ENCODE peak calls at places on chromosomes 11 and 22, in six cellular contexts. B, Q, T, I, V and C are unnamed samples.

GRCh38 chr11:115699326-115699725 is 195.1 kb upstream of the CADM1 start:
- DNase-seq in B (no peak), Q (no peak), T (no peak), I (no peak), V (no peak), C (no peak)

GRCh38 chr22:19719055-19719482 is 4.3 kb upstream of the GP1BB start:
- DNase-seq in B (no peak), Q (peak), T (no peak), I (no peak), V (no peak), C (no peak)

GRCh38 chr11:12762696-12763324 is 88.6 kb downstream of the TEAD1 start:
- DNase-seq in B (no peak), Q (no peak), T (no peak), I (no peak), V (no peak), C (no peak)

GRCh38 chr11:48093323-48093722 is 113.0 kb downstream of the PTPRJ start:
- DNase-seq in B (no peak), Q (no peak), T (no peak), I (no peak), V (no peak), C (no peak)

GRCh38 chr11:113591122-113591521 is 115.0 kb downstream of the TMPRSS5 start:
- DNase-seq in B (no peak), Q (no peak), T (no peak), I (no peak), V (no peak), C (no peak)

GRCh38 chr22:18068381-18068988 is 9.3 kb upstream of the PEX26 start:
- DNase-seq in B (no peak), Q (peak), T (no peak), I (no peak), V (no peak), C (no peak)

GRCh38 chr11:73538381-73538872 is 59.5 kb downstream of the FAM168A start:
- DNase-seq in B (no peak), Q (no peak), T (peak), I (no peak), V (no peak), C (no peak)

GRCh38 chr22:45094826-45095225 is 68.9 kb upstream of the NUP50 start:
- DNase-seq in B (no peak), Q (no peak), T (no peak), I (no peak), V (no peak), C (no peak)

GRCh38 chr11:78256962-78257361 is 68.2 kb downstream of the USP35 start:
- DNase-seq in B (peak), Q (peak), T (no peak), I (peak), V (no peak), C (peak)

GRCh38 chr11:64796047-64796756 is 6.8 kb downstream of the MAP4K2 start:
- DNase-seq in B (no peak), Q (no peak), T (no peak), I (peak), V (no peak), C (no peak)

GRCh38 chr22:37079158-37079557 is 27.6 kb downstream of the KCTD17 start:
- DNase-seq in B (no peak), Q (no peak), T (no peak), I (no peak), V (no peak), C (no peak)

GRCh38 chr22:43144949-43145348 is 1.8 kb upstream of the MCAT start:
- DNase-seq in B (no peak), Q (no peak), T (no peak), I (no peak), V (no peak), C (no peak)

GRCh38 chr22:16658068-16658467 is 65.5 kb upstream of the CCT8L2 start:
- DNase-seq in B (no peak), Q (no peak), T (no peak), I (no peak), V (no peak), C (no peak)

GRCh38 chr22:42760806-42761565 is 40.3 kb upstream of the A4GALT start:
- DNase-seq in B (no peak), Q (no peak), T (peak), I (no peak), V (no peak), C (no peak)

GRCh38 chr11:131737357-131737756 is 366.9 kb downstream of the NTM start:
- DNase-seq in B (no peak), Q (no peak), T (no peak), I (no peak), V (no peak), C (no peak)

GRCh38 chr11:84249344-84250135 is 963.4 kb upstream of the CCDC90B start:
- DNase-seq in B (no peak), Q (no peak), T (peak), I (no peak), V (no peak), C (no peak)
- TF ChIP-seq CTCF in B (no peak), Q (no peak), T (no peak), I (no peak), V (no peak), C (no peak)

GRCh38 chr11:118522571-118523072 is 4.7 kb upstream of the TTC36 start:
- DNase-seq in B (no peak), Q (no peak), T (no peak), I (no peak), V (peak), C (no peak)
- TF ChIP-seq CTCF in B (no peak), Q (peak), T (no peak), I (peak), V (peak), C (peak)

DNA sequence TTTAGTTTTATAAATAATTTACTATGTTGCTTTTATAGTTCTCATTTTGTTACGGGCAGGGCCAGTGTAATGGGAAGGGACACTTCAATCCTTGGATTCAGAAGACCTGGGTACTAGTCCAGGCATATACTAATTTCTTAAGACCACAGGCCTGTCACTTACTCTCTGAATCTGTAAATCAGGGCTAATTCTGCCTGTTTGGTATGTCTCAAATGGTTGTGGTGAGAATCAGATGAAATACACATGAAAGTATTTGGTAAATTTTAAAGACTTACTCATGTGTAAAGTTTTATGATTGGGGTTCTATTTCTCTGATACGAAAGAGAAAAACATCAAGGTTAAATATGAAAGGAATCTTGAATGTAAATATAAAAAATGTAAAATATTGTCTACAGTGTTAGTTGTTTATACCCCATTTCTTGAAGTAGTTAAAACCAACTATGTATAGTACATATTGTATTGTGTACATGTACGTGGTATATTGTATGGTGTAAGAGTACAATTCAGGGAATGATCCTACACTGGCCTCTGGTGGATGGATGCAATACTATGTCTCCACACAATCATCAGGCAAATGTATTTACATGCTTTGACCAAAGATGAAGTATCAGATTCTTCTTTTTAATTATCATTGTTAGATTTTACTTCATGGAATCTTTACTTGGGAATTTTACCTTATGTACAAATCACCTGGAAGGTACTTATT is 24.5 kb upstream of the RAG2 start:
- DNase-seq in B (no peak), Q (no peak), T (peak), I (no peak), V (no peak), C (no peak)
- TF ChIP-seq CTCF in B (no peak), Q (peak), T (peak), I (peak), V (peak), C (peak)

DNA sequence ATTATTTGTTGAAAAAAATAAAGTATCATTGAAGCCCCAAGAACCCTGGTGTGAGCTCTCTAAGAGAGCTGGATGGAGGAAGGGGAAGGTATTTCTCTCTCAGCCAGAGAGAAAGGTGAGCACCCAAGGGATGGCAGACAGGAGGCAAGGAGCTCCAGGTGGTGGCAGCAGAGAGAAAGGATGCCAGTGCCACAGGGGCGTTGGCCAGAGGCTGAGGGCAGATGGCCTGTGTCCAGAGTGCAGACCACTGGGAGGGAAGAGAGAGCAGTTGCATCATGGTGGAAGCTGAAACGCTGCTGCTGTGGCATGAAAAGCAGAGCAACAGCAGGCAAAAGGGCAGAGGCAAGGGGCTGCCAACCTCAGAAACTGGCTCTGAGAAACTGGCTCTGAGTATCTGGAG is 8.5 kb downstream of the SPON1 start:
- DNase-seq in B (no peak), Q (no peak), T (peak), I (no peak), V (no peak), C (no peak)
- TF ChIP-seq CTCF in B (no peak), Q (peak), T (peak), I (no peak), V (peak), C (peak)

GRCh38 chr22:39314251-39314971 is 5.0 kb downstream of the RPL3 start:
- DNase-seq in B (no peak), Q (no peak), T (peak), I (no peak), V (no peak), C (no peak)
- TF ChIP-seq CTCF in B (no peak), Q (peak), T (no peak), I (peak), V (no peak), C (peak)

DNA sequence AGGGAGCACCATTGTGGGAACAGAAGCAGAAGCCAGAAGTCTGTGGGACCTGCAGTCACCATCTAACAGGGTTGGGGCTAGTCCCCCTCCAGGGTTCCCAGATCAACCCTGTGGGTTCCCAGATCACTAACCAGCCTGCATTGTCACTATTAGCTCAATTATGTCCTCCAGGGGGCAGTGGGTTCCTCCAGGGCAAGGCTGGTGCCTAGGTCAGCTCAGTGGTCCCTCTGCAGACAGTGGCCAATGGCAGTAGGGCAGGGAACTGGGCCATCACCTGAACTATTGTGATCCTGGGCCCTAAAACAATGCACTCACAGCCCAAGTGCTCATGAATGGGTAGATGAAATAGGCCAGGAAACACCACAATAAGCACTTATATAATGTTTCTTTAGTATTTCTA is 18.8 kb upstream of the PRSS23 start:
- DNase-seq in B (no peak), Q (no peak), T (no peak), I (no peak), V (no peak), C (no peak)
- TF ChIP-seq CTCF in B (no peak), Q (no peak), T (no peak), I (no peak), V (no peak), C (no peak)

GRCh38 chr11:45023065-45023365 is 72.3 kb upstream of the TP53I11 start:
- DNase-seq in B (no peak), Q (no peak), T (no peak), I (no peak), V (no peak), C (no peak)

GRCh38 chr11:45024357-45024756 is 73.7 kb upstream of the TP53I11 start:
- DNase-seq in B (no peak), Q (no peak), T (no peak), I (no peak), V (no peak), C (no peak)

GRCh38 chr11:45022294-45023064 is 71.8 kb upstream of the TP53I11 start:
- DNase-seq in B (no peak), Q (no peak), T (no peak), I (no peak), V (no peak), C (no peak)

GRCh38 chr11:45021001-45021400 is 70.3 kb upstream of the TP53I11 start:
- DNase-seq in B (no peak), Q (peak), T (no peak), I (no peak), V (no peak), C (no peak)

DNA sequence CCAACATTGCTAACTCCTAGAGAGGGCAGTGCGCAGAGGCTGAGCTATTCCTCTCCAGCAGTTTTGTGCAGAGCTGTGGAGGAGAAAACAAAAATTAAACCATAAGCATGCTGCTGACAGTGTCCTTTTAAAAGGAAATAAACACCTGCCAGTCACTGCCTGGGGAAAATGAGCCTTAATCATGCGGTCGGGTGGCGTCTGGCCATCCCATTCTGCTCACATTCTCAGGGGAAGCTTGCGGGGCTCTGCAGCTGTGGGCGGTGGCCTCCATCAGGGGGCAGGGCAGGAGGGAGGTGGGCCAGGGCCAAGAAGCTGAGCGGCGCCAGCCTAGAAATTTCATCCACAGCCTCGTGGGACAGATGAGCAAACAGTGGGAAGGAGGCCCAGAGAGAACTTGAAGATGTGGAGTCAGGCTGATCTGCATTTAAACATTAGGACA is 71.0 kb upstream of the TP53I11 start:
- DNase-seq in B (peak), Q (peak), T (no peak), I (peak), V (peak), C (peak)
- TF ChIP-seq CTCF in B (no peak), Q (peak), T (no peak), I (peak), V (no peak), C (no peak)

GRCh38 chr11:68948496-68948895 is 32.3 kb downstream of the MRGPRD start:
- DNase-seq in B (no peak), Q (no peak), T (no peak), I (no peak), V (no peak), C (no peak)

GRCh38 chr11:68950776-68951175 is 30.0 kb downstream of the MRGPRD start:
- DNase-seq in B (no peak), Q (no peak), T (no peak), I (peak), V (no peak), C (no peak)

GRCh38 chr11:68948948-68949347 is 31.8 kb downstream of the MRGPRD start:
- DNase-seq in B (no peak), Q (no peak), T (no peak), I (peak), V (no peak), C (no peak)

GRCh38 chr11:68947151-68947550 is 33.6 kb downstream of the MRGPRD start:
- DNase-seq in B (no peak), Q (no peak), T (no peak), I (no peak), V (no peak), C (no peak)

DNA sequence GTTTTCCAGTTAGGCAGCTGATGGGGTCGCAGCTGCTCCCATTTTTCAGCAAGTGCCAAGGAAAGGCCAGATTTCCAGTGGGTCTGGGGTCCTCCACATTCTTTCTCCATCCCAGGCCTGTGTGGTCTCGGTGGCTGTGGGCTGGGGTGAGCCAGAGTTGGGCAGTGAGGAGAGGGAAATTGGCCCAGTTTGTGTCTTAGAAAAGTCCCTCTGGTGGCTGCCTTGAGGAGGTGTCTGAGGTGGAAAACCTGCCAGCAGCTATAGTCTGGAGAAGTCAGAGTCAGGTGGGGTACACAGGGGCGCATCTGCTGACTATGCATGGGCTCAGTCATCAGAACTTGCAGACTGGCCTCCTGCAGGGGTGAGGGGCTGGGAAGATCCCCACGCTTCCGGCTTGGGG is 30.5 kb downstream of the MRGPRD start:
- DNase-seq in B (no peak), Q (no peak), T (peak), I (peak), V (no peak), C (no peak)
- TF ChIP-seq CTCF in B (no peak), Q (no peak), T (peak), I (no peak), V (peak), C (peak)

DNA sequence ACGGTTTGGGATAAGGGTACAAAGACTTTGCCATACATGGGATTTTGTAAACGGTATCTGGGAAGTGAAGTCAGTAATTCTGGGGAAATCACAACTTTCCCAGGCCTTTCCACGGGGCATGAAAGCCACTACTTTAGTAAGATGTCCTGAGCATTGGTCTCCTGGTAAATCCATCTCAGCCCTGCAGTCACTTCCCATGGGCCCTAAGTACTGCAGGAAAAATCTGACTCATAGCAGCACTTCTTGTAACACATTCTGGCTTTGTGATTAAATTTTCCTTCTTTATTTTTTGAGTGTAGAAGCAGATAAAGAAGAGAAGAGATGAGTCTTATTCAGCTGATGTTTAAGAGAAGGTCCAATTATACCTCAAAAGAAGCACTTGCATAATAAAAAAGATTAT is 67.6 kb downstream of the BLID start:
- DNase-seq in B (no peak), Q (no peak), T (no peak), I (no peak), V (no peak), C (no peak)
- TF ChIP-seq CTCF in B (no peak), Q (no peak), T (no peak), I (no peak), V (no peak), C (no peak)